ENCODE peak calls at places on chromosomes 6 and 20, in eight cellular contexts. D is NCI-H510A treated with DMSO at 0.1 percent for 48 hours, F is caudate nucleus, T is T-helper 1 cell, P is astrocyte of the spinal cord, J is activated T-cell treated with anti-CD3 and anti-CD28 coated beads for 1 hour, A is mesendoderm, K is iPS-NIHi11. U is an unnamed sample.
A peak's percentile ranks its signal among the peaks of the same experiment; 100 is the strongest.

GRCh38 chr6:134774244-134774643 is 175.7 kb downstream of the ALDH8A1 start:
- DNase-seq in D (no peak), F (no peak), T (no peak), P (peak; percentile 62), J (no peak), A (no peak), K (no peak), U (no peak)

GRCh38 chr6:137856138-137856898 is 10.7 kb upstream of the TNFAIP3 start:
- DNase-seq in D (no peak), F (no peak), T (no peak), P (no peak), J (no peak), A (no peak), K (no peak), U (no peak)

GRCh38 chr20:2865630-2866029 is 7.7 kb upstream of the PTPRA start:
- DNase-seq in D (no peak), F (peak; percentile 8), T (no peak), P (no peak), J (peak; percentile 13), A (peak; percentile 29), K (peak; percentile 44), U (no peak)

GRCh38 chr6:5552243-5552642 is 290.9 kb downstream of the FARS2 start:
- DNase-seq in D (no peak), F (no peak), T (no peak), P (no peak), J (no peak), A (no peak), K (no peak), U (no peak)

GRCh38 chr6:85490516-85491248 is 40.8 kb downstream of the NT5E start:
- DNase-seq in D (no peak), F (no peak), T (no peak), P (peak; percentile 26), J (no peak), A (no peak), K (no peak), U (no peak)

GRCh38 chr6:159654483-159655098 is 38.5 kb downstream of the SOD2 start:
- DNase-seq in D (peak; percentile 39), F (no peak), T (no peak), P (peak; percentile 68), J (no peak), A (peak; percentile 69), K (peak; percentile 33), U (no peak)

GRCh38 chr20:38829296-38829875 is 23.9 kb downstream of the PPP1R16B start:
- DNase-seq in D (no peak), F (no peak), T (no peak), P (no peak), J (no peak), A (no peak), K (no peak), U (no peak)

GRCh38 chr6:7825986-7826385 is 84.6 kb downstream of the TXNDC5 start:
- DNase-seq in D (no peak), F (no peak), T (no peak), P (no peak), J (no peak), A (no peak), K (no peak), U (no peak)

GRCh38 chr6:26550250-26550993 is 12.3 kb downstream of the HMGN4 start:
- DNase-seq in D (peak; percentile 94), F (no peak), T (peak; percentile 50), P (peak; percentile 57), J (no peak), A (peak; percentile 98), K (peak; percentile 87), U (peak; percentile 83)

GRCh38 chr20:57293998-57294397 is 27.6 kb upstream of the BMP7 start:
- DNase-seq in D (no peak), F (no peak), T (no peak), P (no peak), J (no peak), A (no peak), K (no peak), U (no peak)

GRCh38 chr6:29757701-29758293 is 34.6 kb downstream of the HLA-F start:
- DNase-seq in D (no peak), F (no peak), T (no peak), P (no peak), J (no peak), A (peak; percentile 53), K (no peak), U (no peak)

GRCh38 chr6:6474170-6474920 is 114.2 kb upstream of the LY86 start:
- DNase-seq in D (no peak), F (no peak), T (no peak), P (no peak), J (no peak), A (peak; percentile 48), K (no peak), U (no peak)

GRCh38 chr6:163120223-163120622 is 294.3 kb upstream of the QKI start:
- DNase-seq in D (no peak), F (no peak), T (no peak), P (no peak), J (no peak), A (peak; percentile 24), K (no peak), U (no peak)

GRCh38 chr6:87904041-87904440 is 143.6 kb upstream of the SPACA1 start:
- DNase-seq in D (no peak), F (no peak), T (no peak), P (no peak), J (no peak), A (peak; percentile 34), K (peak; percentile 41), U (no peak)

GRCh38 chr6:163309491-163310026 is 105.0 kb upstream of the QKI start:
- DNase-seq in D (no peak), F (no peak), T (no peak), P (peak; percentile 57), J (no peak), A (no peak), K (no peak), U (no peak)

GRCh38 chr20:15930324-15931305 is 642.6 kb downstream of the KIF16B start:
- DNase-seq in D (peak; percentile 76), F (no peak), T (no peak), P (peak; percentile 47), J (no peak), A (peak; percentile 64), K (peak; percentile 29), U (no peak)

GRCh38 chr6:137852346-137852745 is 14.7 kb upstream of the TNFAIP3 start:
- DNase-seq in D (no peak), F (no peak), T (no peak), P (no peak), J (no peak), A (no peak), K (no peak), U (no peak)

GRCh38 chr6:1612902-1613301 is 3.2 kb downstream of the FOXC1 start:
- DNase-seq in D (no peak), F (no peak), T (no peak), P (no peak), J (no peak), A (no peak), K (no peak), U (no peak)

GRCh38 chr20:49484180-49485140 is 2.0 kb upstream of the KCNB1 start:
- DNase-seq in D (peak; percentile 72), F (peak; percentile 73), T (peak; percentile 42), P (peak; percentile 62), J (peak; percentile 31), A (peak; percentile 94), K (peak; percentile 97), U (no peak)

GRCh38 chr20:63066506-63067265 is 59.9 kb upstream of the BHLHE23 start:
- DNase-seq in D (no peak), F (no peak), T (no peak), P (no peak), J (no peak), A (no peak), K (no peak), U (no peak)

GRCh38 chr6:74857157-74857556 is 348.7 kb downstream of the COL12A1 start:
- DNase-seq in D (no peak), F (no peak), T (no peak), P (no peak), J (no peak), A (no peak), K (no peak), U (no peak)